ENCODE peak calls at places on chromosomes 16 and 17, in four cellular contexts. T is pancreas; F is CD4-positive, CD25-positive, alpha-beta regulatory T cell; H is colonic mucosa. B is an unnamed sample.

GRCh38 chr17:66589892-66590291 is 245.0 kb upstream of the CACNG5 start:
- DNase-seq in T (no peak), F (no peak), H (no peak), B (no peak)

GRCh38 chr17:49595328-49595727 is 19.7 kb downstream of the NXPH3 start:
- DNase-seq in T (no peak), F (no peak), H (no peak), B (no peak)

GRCh38 chr16:13935408-13935807 is 15.5 kb downstream of the ERCC4 start:
- DNase-seq in T (no peak), F (peak), H (no peak), B (no peak)

GRCh38 chr16:1884155-1884760 is 12.3 kb upstream of the MEIOB start:
- DNase-seq in T (no peak), F (peak), H (peak), B (no peak)

GRCh38 chr17:44935116-44935515 is 12.5 kb downstream of the KIF18B start:
- DNase-seq in T (peak), F (no peak), H (no peak), B (no peak)

GRCh38 chr16:50360779-50361178 is 8.0 kb downstream of the BRD7 start:
- DNase-seq in T (no peak), F (no peak), H (no peak), B (no peak)

GRCh38 chr17:36934144-36934758 is 3.0 kb upstream of the LHX1 start:
- DNase-seq in T (peak), F (no peak), H (no peak), B (no peak)

GRCh38 chr17:38604479-38605229 is 1.1 kb downstream of the SRCIN1 start:
- DNase-seq in T (no peak), F (no peak), H (no peak), B (no peak)

GRCh38 chr17:7610641-7611040 is 4.1 kb downstream of the FXR2 start:
- DNase-seq in T (no peak), F (no peak), H (no peak), B (no peak)

GRCh38 chr16:87602005-87602790 is at the start of gene JPH3:
- DNase-seq in T (no peak), F (no peak), H (no peak), B (no peak)

GRCh38 chr16:23020084-23020483 is 129.2 kb downstream of the USP31 start:
- DNase-seq in T (no peak), F (no peak), H (no peak), B (no peak)

GRCh38 chr17:15092762-15093161 is 172.4 kb downstream of the PMP22 start:
- DNase-seq in T (no peak), F (no peak), H (no peak), B (no peak)

GRCh38 chr17:42474270-42474669 is 15.6 kb downstream of the ATP6V0A1 start:
- DNase-seq in T (no peak), F (no peak), H (no peak), B (no peak)

GRCh38 chr16:67151431-67152097 is 766 bp upstream of the B3GNT9 start:
- DNase-seq in T (no peak), F (no peak), H (no peak), B (no peak)
- H3K27ac ChIP-seq in T (peak), F (no peak), H (no peak), B (no peak)

DNA sequence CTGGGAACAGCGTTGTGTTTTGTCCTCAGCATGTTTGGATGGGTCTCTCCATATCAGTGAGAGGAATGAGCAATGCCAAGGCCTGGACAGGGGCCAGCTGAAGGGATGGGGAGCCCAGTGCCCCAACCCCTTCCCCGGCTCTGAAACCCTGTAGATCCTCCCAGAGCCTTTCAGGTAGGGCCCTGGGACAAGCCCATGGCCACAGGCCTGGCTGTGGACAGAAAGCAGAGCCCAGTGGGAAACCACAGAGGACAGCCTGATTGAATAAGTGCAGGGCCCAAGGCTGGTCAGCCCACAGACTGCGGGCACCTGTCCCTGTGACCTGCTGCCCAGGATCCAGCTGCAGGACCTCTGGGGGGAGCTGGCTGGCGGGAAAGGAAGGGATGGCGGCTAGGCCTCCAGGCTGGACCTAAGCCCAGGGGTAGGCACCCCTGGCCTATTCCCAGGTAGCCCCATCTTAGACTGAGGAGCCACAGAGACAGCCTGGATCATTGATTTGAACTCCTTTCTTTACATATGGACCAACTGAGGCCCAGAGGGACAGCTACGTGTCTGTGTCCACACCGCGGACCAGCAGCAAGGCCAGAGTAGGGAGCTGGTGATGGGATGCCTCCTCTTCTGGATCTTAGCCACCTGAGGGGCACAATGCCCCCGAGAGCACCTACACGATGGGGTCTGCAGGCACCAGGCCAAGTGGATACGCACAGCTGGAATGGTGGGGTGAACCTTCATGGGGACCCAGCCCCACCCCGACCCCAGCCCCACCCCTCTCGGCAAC is 1.3 kb downstream of the CCDC102A start:
- DNase-seq in T (no peak), F (no peak), H (peak), B (no peak)
- H3K27ac ChIP-seq in T (no peak), F (peak), H (no peak), B (no peak)

GRCh38 chr17:2059125-2059836 is 4.4 kb downstream of the HIC1 start:
- DNase-seq in T (no peak), F (no peak), H (no peak), B (no peak)
- H3K27ac ChIP-seq in T (no peak), F (no peak), H (peak), B (no peak)

GRCh38 chr16:55476625-55477533 is 2.1 kb upstream of the MMP2 start:
- DNase-seq in T (no peak), F (no peak), H (no peak), B (no peak)

GRCh38 chr16:55479560-55480197 is 681 bp downstream of the MMP2 start:
- DNase-seq in T (no peak), F (no peak), H (no peak), B (no peak)

GRCh38 chr16:55482056-55482455 is 3.1 kb downstream of the MMP2 start:
- DNase-seq in T (no peak), F (no peak), H (no peak), B (no peak)

GRCh38 chr16:55480228-55480655 is 1.2 kb downstream of the MMP2 start:
- DNase-seq in T (peak), F (no peak), H (peak), B (no peak)

GRCh38 chr16:55478827-55479559 is at the start of gene MMP2:
- DNase-seq in T (no peak), F (no peak), H (peak), B (no peak)
- H3K27ac ChIP-seq in T (no peak), F (no peak), H (peak), B (no peak)

GRCh38 chr16:89581045-89581695 is 5.6 kb downstream of the CPNE7 start:
- DNase-seq in T (no peak), F (no peak), H (no peak), B (peak)

GRCh38 chr16:89583197-89583894 is 7.8 kb downstream of the CPNE7 start:
- DNase-seq in T (peak), F (no peak), H (no peak), B (no peak)

GRCh38 chr16:89582614-89583196 is 7.1 kb downstream of the CPNE7 start:
- DNase-seq in T (peak), F (no peak), H (no peak), B (no peak)

GRCh38 chr16:89583895-89584644 is 8.5 kb downstream of the CPNE7 start:
- DNase-seq in T (no peak), F (no peak), H (no peak), B (no peak)

GRCh38 chr16:89581861-89582563 is 6.5 kb downstream of the CPNE7 start:
- DNase-seq in T (peak), F (no peak), H (peak), B (no peak)
- H3K27ac ChIP-seq in T (peak), F (no peak), H (peak), B (peak)